ENCODE peak calls at places on chromosome 4, in six cellular contexts. N, E, P, L, W and A are unnamed samples.

GRCh38 chr4:32106767-32107166 is 1386.6 kb downstream of the PCDH7 start:
- DNase-seq in N (peak), E (no peak), P (no peak), L (no peak), W (no peak), A (peak)

GRCh38 chr4:92305148-92305877 is 1.5 kb downstream of the GRID2 start:
- DNase-seq in N (peak), E (peak), P (peak), L (peak), W (peak), A (no peak)

GRCh38 chr4:184331155-184331995 is 113.7 kb upstream of the ENPP6 start:
- DNase-seq in N (no peak), E (peak), P (no peak), L (no peak), W (no peak), A (peak)

GRCh38 chr4:113584407-113585150 is 177.0 kb downstream of the CAMK2D start:
- DNase-seq in N (peak), E (peak), P (peak), L (no peak), W (no peak), A (no peak)

GRCh38 chr4:177155454-177155853 is 154.2 kb upstream of the NEIL3 start:
- DNase-seq in N (peak), E (no peak), P (no peak), L (no peak), W (no peak), A (no peak)

GRCh38 chr4:131081069-131081468 is 1985.1 kb downstream of the C4orf33 start:
- DNase-seq in N (no peak), E (no peak), P (no peak), L (no peak), W (no peak), A (no peak)

GRCh38 chr4:169099775-169100180 is 89.7 kb upstream of the CBR4 start:
- DNase-seq in N (no peak), E (peak), P (no peak), L (no peak), W (no peak), A (no peak)

GRCh38 chr4:16516796-16517413 is 290.6 kb upstream of the TAPT1 start:
- DNase-seq in N (peak), E (peak), P (peak), L (no peak), W (no peak), A (no peak)

GRCh38 chr4:143625632-143626031 is 74.8 kb downstream of the FREM3 start:
- DNase-seq in N (no peak), E (no peak), P (no peak), L (no peak), W (no peak), A (no peak)

GRCh38 chr4:27270435-27270834 is 409.8 kb downstream of the STIM2 start:
- DNase-seq in N (peak), E (no peak), P (no peak), L (no peak), W (no peak), A (no peak)

GRCh38 chr4:57077550-57078311 is 32.5 kb downstream of the IGFBP7 start:
- DNase-seq in N (peak), E (peak), P (peak), L (no peak), W (no peak), A (peak)

GRCh38 chr4:159390648-159391047 is 287.8 kb downstream of the RAPGEF2 start:
- DNase-seq in N (no peak), E (peak), P (peak), L (no peak), W (no peak), A (no peak)

GRCh38 chr4:82823062-82823461 is 24.5 kb upstream of the SCD5 start:
- DNase-seq in N (no peak), E (peak), P (no peak), L (no peak), W (no peak), A (peak)

GRCh38 chr4:8585186-8585585 is 5.0 kb downstream of the GPR78 start:
- DNase-seq in N (peak), E (no peak), P (no peak), L (no peak), W (no peak), A (no peak)

GRCh38 chr4:168654206-168655174 is 157.6 kb downstream of the PALLD start:
- DNase-seq in N (no peak), E (no peak), P (no peak), L (no peak), W (no peak), A (no peak)

GRCh38 chr4:7394681-7395451 is 39.9 kb downstream of the PSAPL1 start:
- DNase-seq in N (no peak), E (no peak), P (no peak), L (no peak), W (peak), A (no peak)

GRCh38 chr4:566508-567295 is 9.4 kb downstream of the TMEM271 start:
- DNase-seq in N (no peak), E (peak), P (no peak), L (no peak), W (no peak), A (no peak)

GRCh38 chr4:71130827-71131603 is 137.6 kb downstream of the DCK start:
- DNase-seq in N (peak), E (peak), P (peak), L (no peak), W (no peak), A (peak)

GRCh38 chr4:8005033-8005808 is 65.6 kb upstream of the AFAP1 start:
- DNase-seq in N (no peak), E (no peak), P (no peak), L (no peak), W (no peak), A (no peak)

GRCh38 chr4:8777320-8778196 is 94.1 kb downstream of the HMX1 start:
- DNase-seq in N (no peak), E (no peak), P (no peak), L (no peak), W (no peak), A (no peak)

GRCh38 chr4:7762376-7763040 is 177.2 kb downstream of the AFAP1 start:
- DNase-seq in N (peak), E (no peak), P (no peak), L (no peak), W (no peak), A (peak)

GRCh38 chr4:14528921-14529320 is 473.4 kb upstream of the CPEB2 start:
- DNase-seq in N (peak), E (no peak), P (no peak), L (no peak), W (no peak), A (peak)

GRCh38 chr4:8642651-8643321 is 50.2 kb downstream of the CPZ start:
- DNase-seq in N (peak), E (no peak), P (no peak), L (no peak), W (no peak), A (no peak)

GRCh38 chr4:124997124-124997523 is 284.6 kb upstream of the ANKRD50 start:
- DNase-seq in N (no peak), E (no peak), P (no peak), L (no peak), W (no peak), A (no peak)

GRCh38 chr4:144376905-144377304 is 236.4 kb upstream of the GYPA start:
- DNase-seq in N (peak), E (no peak), P (no peak), L (no peak), W (no peak), A (no peak)

GRCh38 chr4:9953089-9953488 is 68.2 kb downstream of the SLC2A9 start:
- DNase-seq in N (no peak), E (no peak), P (no peak), L (no peak), W (no peak), A (no peak)

GRCh38 chr4:40228497-40229365 is 31.9 kb downstream of the RHOH start:
- DNase-seq in N (peak), E (no peak), P (peak), L (no peak), W (peak), A (no peak)

GRCh38 chr4:134490863-134491262 is 289.3 kb upstream of the PABPC4L start:
- DNase-seq in N (no peak), E (no peak), P (no peak), L (no peak), W (no peak), A (no peak)

GRCh38 chr4:85370400-85371032 is 104.4 kb upstream of the ARHGAP24 start:
- DNase-seq in N (peak), E (peak), P (peak), L (peak), W (peak), A (peak)

GRCh38 chr4:120452006-120452405 is 385.4 kb upstream of the MAD2L1 start:
- DNase-seq in N (no peak), E (no peak), P (no peak), L (no peak), W (no peak), A (no peak)

GRCh38 chr4:109441858-109442480 is 8.4 kb downstream of the SEC24B start:
- DNase-seq in N (no peak), E (peak), P (no peak), L (no peak), W (no peak), A (no peak)

GRCh38 chr4:143384381-143384994 is 47.8 kb downstream of the GAB1 start:
- DNase-seq in N (no peak), E (peak), P (peak), L (no peak), W (no peak), A (no peak)

GRCh38 chr4:183118141-183118540 is 19.1 kb downstream of the WWC2 start:
- DNase-seq in N (no peak), E (no peak), P (no peak), L (no peak), W (no peak), A (no peak)

GRCh38 chr4:103361926-103362325 is 163.8 kb upstream of the CENPE start:
- DNase-seq in N (no peak), E (no peak), P (no peak), L (no peak), W (no peak), A (no peak)

GRCh38 chr4:187992971-187993370 is 2.6 kb upstream of the ZFP42 start:
- DNase-seq in N (peak), E (no peak), P (no peak), L (no peak), W (no peak), A (no peak)

GRCh38 chr4:187996502-187997177 is 1.1 kb downstream of the ZFP42 start:
- DNase-seq in N (peak), E (no peak), P (no peak), L (no peak), W (peak), A (peak)

GRCh38 chr4:187995322-187996207 is at the start of gene ZFP42:
- DNase-seq in N (peak), E (no peak), P (no peak), L (no peak), W (peak), A (peak)

GRCh38 chr4:187999406-187999932 is 3.9 kb downstream of the ZFP42 start:
- DNase-seq in N (no peak), E (peak), P (no peak), L (no peak), W (peak), A (no peak)

GRCh38 chr4:187993827-187994226 is 1.7 kb upstream of the ZFP42 start:
- DNase-seq in N (peak), E (peak), P (peak), L (no peak), W (peak), A (peak)
- H2BK120ac ChIP-seq in N (no peak), E (no peak), P (no peak), L (no peak), W (no peak), A (no peak)

DNA sequence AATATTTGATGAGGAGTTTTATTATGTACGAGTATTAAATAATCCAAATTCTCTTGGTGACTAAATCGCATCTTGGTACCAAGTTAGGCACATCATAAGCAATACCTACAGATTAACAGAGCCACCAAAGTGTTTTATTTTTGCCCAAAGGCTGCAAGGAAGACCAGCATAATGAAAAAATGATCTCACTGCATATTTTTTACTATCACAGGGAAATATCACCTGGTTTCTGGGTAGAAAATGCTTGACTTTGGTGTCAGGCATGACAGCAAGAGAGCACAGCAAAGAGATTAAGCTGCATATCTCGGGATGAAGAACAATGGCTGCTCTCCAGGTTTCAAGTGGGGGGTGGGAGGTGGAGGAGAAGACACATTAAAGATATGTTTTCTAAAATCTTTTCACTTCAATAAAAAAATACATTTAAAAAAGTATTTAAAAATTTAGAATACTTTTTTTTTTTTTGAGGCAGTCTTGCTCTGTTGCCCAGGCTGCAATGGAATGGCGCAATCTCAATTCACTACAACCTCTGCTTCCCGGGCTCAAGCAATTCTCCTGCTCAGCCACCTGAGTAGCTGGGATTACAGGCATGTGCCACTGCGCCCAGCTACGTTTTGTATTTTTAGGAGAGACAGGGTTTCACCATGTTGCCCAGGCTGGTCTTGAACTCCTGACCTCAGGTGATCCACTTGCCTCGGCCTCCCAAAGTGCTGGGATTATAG is 86.1 kb downstream of the FRYL start:
- DNase-seq in N (peak), E (no peak), P (no peak), L (no peak), W (no peak), A (peak)
- H3K4me3 ChIP-seq in N (no peak), E (no peak), P (no peak), L (no peak), W (no peak), A (no peak)

DNA sequence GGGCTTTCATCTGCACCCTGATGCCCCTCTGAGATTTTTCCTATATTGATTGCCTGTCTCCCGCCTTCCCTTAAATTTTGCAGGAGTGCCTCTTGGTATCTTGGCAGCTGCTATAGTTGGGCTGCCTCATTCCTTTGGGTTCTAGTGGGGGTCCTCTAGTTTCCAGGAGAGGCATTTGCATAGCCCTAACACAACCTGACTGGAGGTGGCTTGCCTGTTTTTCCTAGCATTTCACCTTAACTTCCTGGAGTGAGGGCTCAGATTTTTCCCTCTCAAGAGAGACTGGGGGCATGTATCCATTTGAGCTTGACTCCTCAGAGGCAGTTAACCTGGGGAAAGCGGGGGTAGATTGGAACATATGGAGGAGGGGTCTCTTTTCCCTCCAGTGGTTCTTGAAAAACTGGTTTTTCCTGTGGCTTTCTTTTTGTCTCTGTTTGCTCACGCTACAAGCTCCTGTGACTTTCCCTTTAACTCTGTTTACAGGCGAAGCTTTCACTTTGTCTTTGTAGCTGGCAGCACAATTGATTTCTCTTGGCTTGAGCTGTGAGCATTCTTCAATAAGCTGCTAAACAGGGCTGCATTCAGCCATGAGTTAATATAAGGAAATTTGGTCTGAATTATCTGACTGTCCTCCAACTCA is 45.9 kb downstream of the UGT2A3 start:
- DNase-seq in N (peak), E (no peak), P (no peak), L (peak), W (peak), A (peak)
- H2BK120ac ChIP-seq in N (peak), E (no peak), P (no peak), L (no peak), W (peak), A (peak)

GRCh38 chr4:99024481-99025275 is 29.2 kb downstream of the METAP1 start:
- DNase-seq in N (no peak), E (no peak), P (no peak), L (no peak), W (no peak), A (peak)
- H3K4me3 ChIP-seq in N (no peak), E (no peak), P (no peak), L (no peak), W (no peak), A (no peak)

GRCh38 chr4:138400528-138400927 is 158.4 kb upstream of the SLC7A11 start:
- DNase-seq in N (no peak), E (no peak), P (no peak), L (no peak), W (no peak), A (no peak)
- H2BK120ac ChIP-seq in N (no peak), E (no peak), P (no peak), L (no peak), W (no peak), A (no peak)

GRCh38 chr4:48991357-48991756 is 5.3 kb downstream of the CWH43 start:
- DNase-seq in N (no peak), E (no peak), P (no peak), L (no peak), W (no peak), A (no peak)

GRCh38 chr4:48985602-48985975 is 486 bp upstream of the CWH43 start:
- DNase-seq in N (no peak), E (no peak), P (no peak), L (no peak), W (no peak), A (no peak)

GRCh38 chr4:48989461-48990203 is 3.6 kb downstream of the CWH43 start:
- DNase-seq in N (peak), E (no peak), P (no peak), L (no peak), W (no peak), A (no peak)

GRCh38 chr4:48986654-48987164 is 634 bp downstream of the CWH43 start:
- DNase-seq in N (no peak), E (no peak), P (no peak), L (no peak), W (no peak), A (no peak)

GRCh38 chr4:48985976-48986653 is at the start of gene CWH43:
- DNase-seq in N (peak), E (no peak), P (no peak), L (peak), W (peak), A (no peak)
- H3K4me3 ChIP-seq in N (no peak), E (no peak), P (peak), L (no peak), W (peak), A (no peak)

GRCh38 chr4:77861500-77861899 is 1.1 kb upstream of the MRPL1 start:
- DNase-seq in N (peak), E (no peak), P (no peak), L (no peak), W (no peak), A (no peak)

GRCh38 chr4:77865259-77865658 is 2.6 kb downstream of the MRPL1 start:
- DNase-seq in N (no peak), E (no peak), P (no peak), L (no peak), W (no peak), A (no peak)

GRCh38 chr4:77859256-77859655 is 3.4 kb upstream of the MRPL1 start:
- DNase-seq in N (no peak), E (no peak), P (no peak), L (no peak), W (no peak), A (no peak)

DNA sequence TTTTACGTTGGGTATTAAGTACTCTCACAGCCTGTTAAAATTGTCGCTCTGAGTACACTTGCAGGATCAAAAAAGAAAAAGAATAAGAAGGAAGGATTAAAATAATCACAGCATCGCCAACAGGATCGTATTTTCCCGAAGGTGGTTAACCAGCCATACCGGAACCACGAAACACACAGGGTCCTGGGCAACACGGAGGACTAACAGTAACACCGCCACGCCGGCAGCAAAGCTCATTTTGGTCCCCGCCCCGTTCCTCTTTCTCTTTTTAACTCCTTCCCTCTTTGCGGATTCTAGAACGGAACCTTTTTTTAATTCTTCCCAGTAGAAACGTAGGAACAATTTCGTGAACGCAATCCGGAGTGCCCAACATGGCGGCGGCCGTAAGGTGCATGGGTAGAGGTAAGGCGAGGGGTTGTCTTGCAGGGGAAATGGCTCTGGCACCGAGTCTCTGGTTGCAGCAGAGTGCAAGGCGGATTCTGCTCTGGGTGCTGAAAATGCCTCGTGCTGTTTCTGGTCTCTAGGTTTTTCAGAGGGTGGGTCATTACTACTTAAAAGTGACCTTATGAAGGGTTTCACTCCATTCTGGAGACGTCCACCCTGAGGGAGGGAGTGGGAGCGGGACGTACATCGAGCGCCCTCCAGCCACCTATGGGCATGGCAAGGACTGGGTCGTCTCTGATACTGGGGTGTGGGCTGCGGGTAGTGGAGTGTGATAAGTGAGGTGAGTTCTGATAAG is at the start of gene MRPL1:
- DNase-seq in N (peak), E (peak), P (peak), L (peak), W (peak), A (peak)
- H2BK120ac ChIP-seq in N (no peak), E (peak), P (no peak), L (no peak), W (peak), A (no peak)